ENCODE peak calls at places on chromosomes 7 and 10, in five cellular contexts. One of them, this sample, is unnamed. For H3K27me3, the result is how much of the 10 kb centered on the place peaks cover.

GRCh38 chr10:127148066-127148932 is 48.1 kb downstream of the INSYN2A start:
- DNase-seq in colonic mucosa: no peak
- DNase-seq in neural progenitor cell: no peak
- DNase-seq in AG04450: peak
- DNase-seq in spleen: peak
- DNase-seq in this sample: no peak

GRCh38 chr10:86287422-86287793 is 79.2 kb downstream of the GRID1 start:
- DNase-seq in AG04450: no peak
- DNase-seq in spleen: peak
- DNase-seq in colonic mucosa: no peak
- DNase-seq in neural progenitor cell: no peak
- DNase-seq in this sample: no peak

GRCh38 chr7:111018960-111019835 is 71.7 kb upstream of the LRRN3 start:
- DNase-seq in AG04450: no peak
- DNase-seq in neural progenitor cell: peak
- DNase-seq in colonic mucosa: no peak
- DNase-seq in spleen: peak
- DNase-seq in this sample: no peak

GRCh38 chr10:97117372-97117771 is 68.4 kb downstream of the SLIT1 start:
- DNase-seq in neural progenitor cell: no peak
- DNase-seq in AG04450: no peak
- DNase-seq in colonic mucosa: peak
- DNase-seq in spleen: no peak
- DNase-seq in this sample: peak

GRCh38 chr10:44132361-44133289 is 252.3 kb downstream of the CXCL12 start:
- DNase-seq in colonic mucosa: no peak
- DNase-seq in spleen: no peak
- DNase-seq in AG04450: no peak
- DNase-seq in neural progenitor cell: no peak
- DNase-seq in this sample: no peak

GRCh38 chr10:42646692-42647640 is 8.6 kb upstream of the ZNF33B start:
- DNase-seq in neural progenitor cell: no peak
- DNase-seq in colonic mucosa: peak
- DNase-seq in AG04450: no peak
- DNase-seq in spleen: no peak
- DNase-seq in this sample: no peak

GRCh38 chr7:155979994-155980393 is 167.7 kb upstream of the SHH start:
- DNase-seq in neural progenitor cell: no peak
- DNase-seq in spleen: peak
- DNase-seq in AG04450: no peak
- DNase-seq in colonic mucosa: peak
- DNase-seq in this sample: no peak

GRCh38 chr10:53664620-53665019 is 892.0 kb upstream of the MBL2 start:
- DNase-seq in neural progenitor cell: peak
- DNase-seq in spleen: no peak
- DNase-seq in colonic mucosa: peak
- DNase-seq in AG04450: no peak
- DNase-seq in this sample: no peak

GRCh38 chr10:50322075-50322474 is 70.8 kb upstream of the ASAH2 start:
- DNase-seq in colonic mucosa: no peak
- DNase-seq in spleen: no peak
- DNase-seq in AG04450: no peak
- DNase-seq in neural progenitor cell: no peak
- DNase-seq in this sample: no peak

GRCh38 chr10:105974803-105975456 is 1189.6 kb downstream of the SORCS1 start:
- DNase-seq in neural progenitor cell: peak
- DNase-seq in colonic mucosa: no peak
- DNase-seq in spleen: no peak
- DNase-seq in AG04450: no peak
- DNase-seq in this sample: peak

GRCh38 chr7:76108540-76109233 is 60.8 kb downstream of the MDH2 start:
- DNase-seq in spleen: no peak
- DNase-seq in colonic mucosa: peak
- DNase-seq in AG04450: no peak
- DNase-seq in neural progenitor cell: no peak
- DNase-seq in this sample: no peak

GRCh38 chr10:30968711-30969110 is 63.0 kb downstream of the ZNF438 start:
- DNase-seq in neural progenitor cell: no peak
- DNase-seq in colonic mucosa: no peak
- DNase-seq in spleen: no peak
- DNase-seq in AG04450: no peak
- DNase-seq in this sample: no peak

GRCh38 chr7:101829856-101830255 is 12.4 kb downstream of the CUX1 start:
- DNase-seq in AG04450: no peak
- DNase-seq in neural progenitor cell: no peak
- DNase-seq in spleen: no peak
- DNase-seq in colonic mucosa: no peak
- DNase-seq in this sample: no peak

GRCh38 chr7:31464601-31465000 is 49.3 kb upstream of the ITPRID1 start:
- DNase-seq in colonic mucosa: no peak
- DNase-seq in AG04450: no peak
- DNase-seq in spleen: no peak
- DNase-seq in neural progenitor cell: no peak
- DNase-seq in this sample: no peak

GRCh38 chr7:37482505-37482904 is 33.8 kb upstream of the ELMO1 start:
- DNase-seq in neural progenitor cell: no peak
- DNase-seq in AG04450: no peak
- DNase-seq in spleen: no peak
- DNase-seq in colonic mucosa: no peak
- DNase-seq in this sample: no peak

GRCh38 chr7:120486164-120486563 is 213.2 kb downstream of the KCND2 start:
- DNase-seq in spleen: no peak
- DNase-seq in neural progenitor cell: no peak
- DNase-seq in AG04450: no peak
- DNase-seq in colonic mucosa: no peak
- DNase-seq in this sample: no peak

GRCh38 chr10:81177651-81178244 is 640.0 kb downstream of the SH2D4B start:
- DNase-seq in AG04450: no peak
- DNase-seq in neural progenitor cell: no peak
- DNase-seq in colonic mucosa: no peak
- DNase-seq in spleen: no peak
- DNase-seq in this sample: no peak

GRCh38 chr7:101537205-101537604 is 91.9 kb downstream of the MYL10 start:
- DNase-seq in neural progenitor cell: no peak
- DNase-seq in AG04450: no peak
- DNase-seq in colonic mucosa: no peak
- DNase-seq in spleen: no peak
- DNase-seq in this sample: no peak

GRCh38 chr7:39691821-39692220 is 68.4 kb downstream of the RALA start:
- DNase-seq in spleen: no peak
- DNase-seq in colonic mucosa: no peak
- DNase-seq in neural progenitor cell: no peak
- DNase-seq in AG04450: no peak
- DNase-seq in this sample: no peak

GRCh38 chr7:105304040-105304895 is 84.5 kb downstream of the SRPK2 start:
- DNase-seq in spleen: no peak
- DNase-seq in AG04450: peak
- DNase-seq in colonic mucosa: no peak
- DNase-seq in neural progenitor cell: no peak
- DNase-seq in this sample: no peak

GRCh38 chr7:42210333-42210732 is 26.7 kb downstream of the GLI3 start:
- DNase-seq in spleen: no peak
- DNase-seq in colonic mucosa: no peak
- DNase-seq in neural progenitor cell: no peak
- DNase-seq in AG04450: no peak
- DNase-seq in this sample: no peak

GRCh38 chr7:67489881-67490280 is 493.2 kb downstream of the TYW1 start:
- DNase-seq in AG04450: no peak
- DNase-seq in spleen: no peak
- DNase-seq in colonic mucosa: no peak
- DNase-seq in neural progenitor cell: no peak
- DNase-seq in this sample: no peak

GRCh38 chr7:73977626-73978618 is 50.1 kb upstream of the ELN start:
- DNase-seq in AG04450: no peak
- DNase-seq in spleen: peak
- DNase-seq in colonic mucosa: peak
- DNase-seq in neural progenitor cell: no peak
- DNase-seq in this sample: peak

GRCh38 chr7:80781561-80781979 is 137.3 kb downstream of the SEMA3C start:
- DNase-seq in AG04450: peak
- DNase-seq in spleen: no peak
- DNase-seq in colonic mucosa: no peak
- DNase-seq in neural progenitor cell: peak
- DNase-seq in this sample: no peak

GRCh38 chr7:81111781-81112540 is 193.1 kb upstream of the SEMA3C start:
- DNase-seq in colonic mucosa: no peak
- DNase-seq in spleen: no peak
- DNase-seq in neural progenitor cell: no peak
- DNase-seq in AG04450: peak
- DNase-seq in this sample: no peak

GRCh38 chr10:23479798-23480473 is 41.1 kb downstream of the OTUD1 start:
- DNase-seq in neural progenitor cell: no peak
- DNase-seq in AG04450: no peak
- DNase-seq in colonic mucosa: no peak
- DNase-seq in spleen: no peak
- DNase-seq in this sample: no peak

GRCh38 chr7:130114776-130115175 is 44.4 kb downstream of the KLHDC10 start:
- DNase-seq in spleen: no peak
- DNase-seq in colonic mucosa: no peak
- DNase-seq in neural progenitor cell: no peak
- DNase-seq in AG04450: no peak
- DNase-seq in this sample: no peak

GRCh38 chr7:100175296-100175935 is 1.8 kb downstream of the GPC2 start:
- DNase-seq in neural progenitor cell: no peak
- DNase-seq in spleen: peak
- DNase-seq in AG04450: no peak
- DNase-seq in colonic mucosa: no peak
- DNase-seq in this sample: peak
- H3K27me3 ChIP-seq in neural progenitor cell: under half
- H3K27me3 ChIP-seq in spleen: under half
- H3K27me3 ChIP-seq in AG04450: under half
- H3K27me3 ChIP-seq in colonic mucosa: under half
- H3K27me3 ChIP-seq in this sample: under half

GRCh38 chr7:128662091-128662490 is 10.0 kb upstream of the GARIN1A start:
- DNase-seq in spleen: no peak
- DNase-seq in AG04450: no peak
- DNase-seq in colonic mucosa: no peak
- DNase-seq in neural progenitor cell: no peak
- DNase-seq in this sample: no peak

GRCh38 chr7:128660596-128660995 is 11.5 kb upstream of the GARIN1A start:
- DNase-seq in spleen: no peak
- DNase-seq in colonic mucosa: no peak
- DNase-seq in AG04450: no peak
- DNase-seq in neural progenitor cell: no peak
- DNase-seq in this sample: no peak

GRCh38 chr7:128665057-128665456 is 7.0 kb upstream of the GARIN1A start:
- DNase-seq in spleen: no peak
- DNase-seq in neural progenitor cell: no peak
- DNase-seq in colonic mucosa: no peak
- DNase-seq in AG04450: no peak
- DNase-seq in this sample: no peak

DNA sequence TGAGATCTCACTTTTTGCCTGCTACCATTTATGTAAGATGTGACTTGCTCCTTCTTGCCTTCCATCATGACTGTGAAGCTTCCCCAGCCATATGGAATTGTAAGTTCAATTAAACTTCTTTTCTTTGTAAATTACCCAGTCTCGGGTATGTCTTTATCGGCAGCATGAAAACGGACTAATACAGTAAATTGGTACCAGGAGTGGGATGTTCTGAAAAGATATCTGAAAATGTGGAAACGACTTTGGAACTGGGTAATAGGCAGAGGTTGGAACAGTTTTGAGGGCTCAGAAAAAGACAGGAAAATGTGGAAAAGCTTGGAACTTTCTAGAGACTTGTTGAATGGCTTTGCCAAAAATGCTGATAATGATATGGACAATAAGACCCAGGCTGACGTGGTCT is 10.6 kb upstream of the GARIN1A start:
- DNase-seq in AG04450: no peak
- DNase-seq in colonic mucosa: no peak
- DNase-seq in neural progenitor cell: no peak
- DNase-seq in spleen: no peak
- DNase-seq in this sample: no peak
- H3K4me3 ChIP-seq in AG04450: no peak
- H3K4me3 ChIP-seq in colonic mucosa: no peak
- H3K4me3 ChIP-seq in neural progenitor cell: no peak
- H3K4me3 ChIP-seq in spleen: no peak
- H3K4me3 ChIP-seq in this sample: no peak

GRCh38 chr10:26214004-26214403 is 2.6 kb upstream of the GAD2 start:
- DNase-seq in neural progenitor cell: peak
- DNase-seq in spleen: no peak
- DNase-seq in AG04450: no peak
- DNase-seq in colonic mucosa: no peak
- DNase-seq in this sample: peak

GRCh38 chr10:26212511-26212910 is 4.1 kb upstream of the GAD2 start:
- DNase-seq in AG04450: no peak
- DNase-seq in spleen: no peak
- DNase-seq in neural progenitor cell: no peak
- DNase-seq in colonic mucosa: no peak
- DNase-seq in this sample: peak

GRCh38 chr10:26211781-26212444 is 4.7 kb upstream of the GAD2 start:
- DNase-seq in colonic mucosa: no peak
- DNase-seq in neural progenitor cell: peak
- DNase-seq in AG04450: no peak
- DNase-seq in spleen: no peak
- DNase-seq in this sample: peak

GRCh38 chr10:26214538-26215461 is 1.8 kb upstream of the GAD2 start:
- DNase-seq in neural progenitor cell: peak
- DNase-seq in AG04450: no peak
- DNase-seq in spleen: no peak
- DNase-seq in colonic mucosa: no peak
- DNase-seq in this sample: peak

GRCh38 chr10:26213157-26213780 is 3.3 kb upstream of the GAD2 start:
- DNase-seq in colonic mucosa: no peak
- DNase-seq in neural progenitor cell: peak
- DNase-seq in spleen: no peak
- DNase-seq in AG04450: no peak
- DNase-seq in this sample: peak
- H3K27me3 ChIP-seq in colonic mucosa: half or more
- H3K27me3 ChIP-seq in neural progenitor cell: half or more
- H3K27me3 ChIP-seq in spleen: half or more
- H3K27me3 ChIP-seq in AG04450: under half
- H3K27me3 ChIP-seq in this sample: half or more

GRCh38 chr10:68601490-68602265 is 41.5 kb downstream of the TET1 start:
- DNase-seq in AG04450: no peak
- DNase-seq in spleen: no peak
- DNase-seq in colonic mucosa: no peak
- DNase-seq in neural progenitor cell: no peak
- DNase-seq in this sample: no peak
- H3K4me3 ChIP-seq in AG04450: peak
- H3K4me3 ChIP-seq in spleen: no peak
- H3K4me3 ChIP-seq in colonic mucosa: no peak
- H3K4me3 ChIP-seq in neural progenitor cell: peak
- H3K4me3 ChIP-seq in this sample: no peak

GRCh38 chr10:100570518-100570865 is 34.7 kb downstream of the HIF1AN start:
- DNase-seq in spleen: no peak
- DNase-seq in colonic mucosa: no peak
- DNase-seq in AG04450: no peak
- DNase-seq in neural progenitor cell: no peak
- DNase-seq in this sample: no peak
- H3K27me3 ChIP-seq in spleen: half or more
- H3K27me3 ChIP-seq in colonic mucosa: under half
- H3K27me3 ChIP-seq in AG04450: half or more
- H3K27me3 ChIP-seq in neural progenitor cell: half or more
- H3K27me3 ChIP-seq in this sample: under half

This sample was measured in H7.